ENCODE peak calls at places on chromosome 10, in ten cellular contexts. One of them, this sample, is unnamed. For H3K9me3, the result is how much of the 10 kb centered on the place peaks cover.

GRCh38 chr10:20007426-20007825 is 191.2 kb downstream of the PLXDC2 start:
- DNase-seq in fibroblast of lung: peak
- DNase-seq in left ventricle myocardium inferior: no peak
- DNase-seq in HCT116: no peak
- DNase-seq in sigmoid colon: no peak
- DNase-seq in colonic mucosa: no peak
- DNase-seq in upper lobe of right lung: no peak
- DNase-seq in right lobe of liver: no peak
- DNase-seq in left lung: no peak
- DNase-seq in endodermal cell: no peak
- DNase-seq in this sample: no peak

GRCh38 chr10:43002596-43002995 is 74.3 kb upstream of the RET start:
- DNase-seq in endodermal cell: no peak
- DNase-seq in upper lobe of right lung: no peak
- DNase-seq in HCT116: no peak
- DNase-seq in fibroblast of lung: no peak
- DNase-seq in left ventricle myocardium inferior: no peak
- DNase-seq in right lobe of liver: no peak
- DNase-seq in colonic mucosa: no peak
- DNase-seq in sigmoid colon: no peak
- DNase-seq in left lung: no peak
- DNase-seq in this sample: no peak

GRCh38 chr10:68406111-68406814 is 814 bp downstream of the RUFY2 start:
- DNase-seq in colonic mucosa: peak
- DNase-seq in upper lobe of right lung: peak
- DNase-seq in fibroblast of lung: peak
- DNase-seq in left lung: peak
- DNase-seq in sigmoid colon: no peak
- DNase-seq in right lobe of liver: peak
- DNase-seq in left ventricle myocardium inferior: peak
- DNase-seq in HCT116: no peak
- DNase-seq in endodermal cell: peak
- DNase-seq in this sample: peak

GRCh38 chr10:112006407-112006806 is 177.2 kb downstream of the GPAM start:
- DNase-seq in right lobe of liver: no peak
- DNase-seq in HCT116: no peak
- DNase-seq in left ventricle myocardium inferior: no peak
- DNase-seq in sigmoid colon: no peak
- DNase-seq in left lung: no peak
- DNase-seq in endodermal cell: no peak
- DNase-seq in fibroblast of lung: no peak
- DNase-seq in colonic mucosa: no peak
- DNase-seq in upper lobe of right lung: no peak
- DNase-seq in this sample: no peak

GRCh38 chr10:58217612-58218011 is 50.1 kb downstream of the IPMK start:
- DNase-seq in HCT116: no peak
- DNase-seq in left ventricle myocardium inferior: no peak
- DNase-seq in sigmoid colon: no peak
- DNase-seq in fibroblast of lung: no peak
- DNase-seq in right lobe of liver: no peak
- DNase-seq in upper lobe of right lung: no peak
- DNase-seq in colonic mucosa: no peak
- DNase-seq in endodermal cell: no peak
- DNase-seq in left lung: no peak
- DNase-seq in this sample: no peak

GRCh38 chr10:35191523-35191922 is 64.9 kb downstream of the CREM start:
- DNase-seq in left lung: no peak
- DNase-seq in sigmoid colon: peak
- DNase-seq in HCT116: no peak
- DNase-seq in colonic mucosa: no peak
- DNase-seq in upper lobe of right lung: no peak
- DNase-seq in left ventricle myocardium inferior: no peak
- DNase-seq in right lobe of liver: peak
- DNase-seq in endodermal cell: no peak
- DNase-seq in fibroblast of lung: no peak
- DNase-seq in this sample: peak

GRCh38 chr10:28285816-28286215 is 17.0 kb downstream of the MPP7 start:
- DNase-seq in HCT116: no peak
- DNase-seq in colonic mucosa: no peak
- DNase-seq in right lobe of liver: no peak
- DNase-seq in sigmoid colon: no peak
- DNase-seq in left ventricle myocardium inferior: no peak
- DNase-seq in endodermal cell: no peak
- DNase-seq in fibroblast of lung: no peak
- DNase-seq in left lung: no peak
- DNase-seq in upper lobe of right lung: no peak
- DNase-seq in this sample: no peak

GRCh38 chr10:127649642-127650041 is 87.3 kb upstream of the FOXI2 start:
- DNase-seq in fibroblast of lung: no peak
- DNase-seq in left ventricle myocardium inferior: no peak
- DNase-seq in colonic mucosa: peak
- DNase-seq in sigmoid colon: no peak
- DNase-seq in endodermal cell: peak
- DNase-seq in upper lobe of right lung: no peak
- DNase-seq in right lobe of liver: no peak
- DNase-seq in left lung: no peak
- DNase-seq in HCT116: peak
- DNase-seq in this sample: no peak

GRCh38 chr10:6920072-6921019 is 340.3 kb upstream of the PRKCQ start:
- DNase-seq in upper lobe of right lung: peak
- DNase-seq in left ventricle myocardium inferior: peak
- DNase-seq in sigmoid colon: peak
- DNase-seq in endodermal cell: peak
- DNase-seq in colonic mucosa: peak
- DNase-seq in fibroblast of lung: peak
- DNase-seq in right lobe of liver: peak
- DNase-seq in HCT116: peak
- DNase-seq in left lung: peak
- DNase-seq in this sample: peak

GRCh38 chr10:68334672-68335467 is 2.1 kb upstream of the PBLD start:
- DNase-seq in fibroblast of lung: no peak
- DNase-seq in sigmoid colon: no peak
- DNase-seq in left lung: no peak
- DNase-seq in HCT116: no peak
- DNase-seq in left ventricle myocardium inferior: no peak
- DNase-seq in right lobe of liver: no peak
- DNase-seq in endodermal cell: no peak
- DNase-seq in upper lobe of right lung: no peak
- DNase-seq in colonic mucosa: no peak
- DNase-seq in this sample: no peak

GRCh38 chr10:5447611-5448071 is 35.3 kb downstream of the NET1 start:
- DNase-seq in colonic mucosa: no peak
- DNase-seq in sigmoid colon: no peak
- DNase-seq in right lobe of liver: no peak
- DNase-seq in left lung: no peak
- DNase-seq in upper lobe of right lung: no peak
- DNase-seq in HCT116: no peak
- DNase-seq in fibroblast of lung: no peak
- DNase-seq in left ventricle myocardium inferior: no peak
- DNase-seq in endodermal cell: no peak
- DNase-seq in this sample: no peak
- H3K4me3 ChIP-seq in colonic mucosa: peak
- H3K4me3 ChIP-seq in sigmoid colon: peak
- H3K4me3 ChIP-seq in right lobe of liver: peak
- H3K4me3 ChIP-seq in left lung: peak
- H3K4me3 ChIP-seq in upper lobe of right lung: peak
- H3K4me3 ChIP-seq in HCT116: no peak
- H3K4me3 ChIP-seq in fibroblast of lung: peak
- H3K4me3 ChIP-seq in left ventricle myocardium inferior: peak
- H3K4me3 ChIP-seq in endodermal cell: peak
- H3K4me3 ChIP-seq in this sample: peak

GRCh38 chr10:133017203-133017601 is 70.5 kb upstream of the ADGRA1 start:
- DNase-seq in left ventricle myocardium inferior: no peak
- DNase-seq in left lung: peak
- DNase-seq in endodermal cell: no peak
- DNase-seq in fibroblast of lung: no peak
- DNase-seq in sigmoid colon: no peak
- DNase-seq in colonic mucosa: no peak
- DNase-seq in right lobe of liver: peak
- DNase-seq in upper lobe of right lung: no peak
- DNase-seq in HCT116: no peak
- DNase-seq in this sample: no peak

GRCh38 chr10:133019651-133020050 is 68.1 kb upstream of the ADGRA1 start:
- DNase-seq in sigmoid colon: no peak
- DNase-seq in HCT116: no peak
- DNase-seq in left lung: peak
- DNase-seq in colonic mucosa: no peak
- DNase-seq in fibroblast of lung: no peak
- DNase-seq in left ventricle myocardium inferior: no peak
- DNase-seq in right lobe of liver: peak
- DNase-seq in upper lobe of right lung: no peak
- DNase-seq in endodermal cell: no peak
- DNase-seq in this sample: no peak

GRCh38 chr10:133019191-133019590 is 68.5 kb upstream of the ADGRA1 start:
- DNase-seq in sigmoid colon: no peak
- DNase-seq in HCT116: no peak
- DNase-seq in left lung: peak
- DNase-seq in right lobe of liver: peak
- DNase-seq in upper lobe of right lung: no peak
- DNase-seq in left ventricle myocardium inferior: no peak
- DNase-seq in endodermal cell: no peak
- DNase-seq in fibroblast of lung: no peak
- DNase-seq in colonic mucosa: no peak
- DNase-seq in this sample: no peak

GRCh38 chr10:133020193-133020817 is 67.4 kb upstream of the ADGRA1 start:
- DNase-seq in right lobe of liver: peak
- DNase-seq in colonic mucosa: no peak
- DNase-seq in fibroblast of lung: no peak
- DNase-seq in left ventricle myocardium inferior: no peak
- DNase-seq in upper lobe of right lung: no peak
- DNase-seq in sigmoid colon: no peak
- DNase-seq in left lung: peak
- DNase-seq in endodermal cell: no peak
- DNase-seq in HCT116: no peak
- DNase-seq in this sample: no peak

DNA sequence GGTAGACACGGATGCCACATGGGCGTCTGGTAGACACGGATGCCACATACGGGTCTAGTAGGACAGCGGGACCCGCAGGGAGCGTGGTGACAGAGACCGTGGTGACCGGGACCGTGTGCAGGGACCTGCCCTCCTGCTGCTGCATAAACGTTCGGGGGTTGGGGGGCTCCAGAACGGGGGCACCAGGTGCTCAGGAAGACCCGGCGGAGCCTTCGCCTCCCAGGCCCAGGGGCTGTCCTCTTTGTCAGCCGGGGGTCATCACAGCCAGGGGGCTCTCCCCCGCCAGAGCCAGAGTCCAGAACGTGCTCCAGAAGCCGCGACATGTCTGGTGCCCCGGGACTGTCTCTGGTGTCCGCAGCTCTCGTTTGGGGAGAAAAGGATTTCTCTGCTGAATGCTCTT is 69.2 kb upstream of the ADGRA1 start:
- DNase-seq in colonic mucosa: no peak
- DNase-seq in sigmoid colon: no peak
- DNase-seq in fibroblast of lung: no peak
- DNase-seq in HCT116: no peak
- DNase-seq in upper lobe of right lung: no peak
- DNase-seq in left lung: peak
- DNase-seq in endodermal cell: no peak
- DNase-seq in left ventricle myocardium inferior: no peak
- DNase-seq in right lobe of liver: peak
- DNase-seq in this sample: no peak
- H3K9me3 ChIP-seq in colonic mucosa: under half
- H3K9me3 ChIP-seq in sigmoid colon: under half
- H3K9me3 ChIP-seq in fibroblast of lung: under half
- H3K9me3 ChIP-seq in HCT116: under half
- H3K9me3 ChIP-seq in upper lobe of right lung: under half
- H3K9me3 ChIP-seq in left lung: under half
- H3K9me3 ChIP-seq in endodermal cell: under half
- H3K9me3 ChIP-seq in left ventricle myocardium inferior: under half
- H3K9me3 ChIP-seq in right lobe of liver: under half
- H3K9me3 ChIP-seq in this sample: under half

DNA sequence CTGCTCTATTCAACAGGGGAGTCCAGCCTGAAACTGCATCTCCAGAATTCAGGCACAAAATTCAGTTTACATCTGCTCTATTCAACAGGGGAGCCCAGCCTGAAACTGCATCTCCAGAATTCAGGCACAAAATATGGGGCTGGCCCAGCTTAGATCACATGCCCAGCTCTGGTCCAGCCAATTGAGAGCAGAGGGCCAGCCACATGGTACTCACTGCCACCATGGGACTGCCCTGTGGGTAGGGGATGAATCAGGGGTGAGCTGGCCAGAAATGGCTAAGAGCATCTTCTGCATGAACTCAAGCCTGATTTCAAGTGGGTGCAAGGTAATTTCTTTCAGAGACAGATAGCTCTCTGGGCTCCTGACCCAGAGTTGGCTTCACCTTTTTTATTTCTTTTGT is 156.6 kb upstream of the LYZL2 start:
- DNase-seq in HCT116: no peak
- DNase-seq in upper lobe of right lung: no peak
- DNase-seq in colonic mucosa: no peak
- DNase-seq in right lobe of liver: no peak
- DNase-seq in left ventricle myocardium inferior: no peak
- DNase-seq in endodermal cell: no peak
- DNase-seq in left lung: no peak
- DNase-seq in fibroblast of lung: no peak
- DNase-seq in sigmoid colon: peak
- DNase-seq in this sample: peak
- H3K27ac ChIP-seq in HCT116: no peak
- H3K27ac ChIP-seq in upper lobe of right lung: peak
- H3K27ac ChIP-seq in colonic mucosa: no peak
- H3K27ac ChIP-seq in right lobe of liver: no peak
- H3K27ac ChIP-seq in left ventricle myocardium inferior: peak
- H3K27ac ChIP-seq in endodermal cell: no peak
- H3K27ac ChIP-seq in left lung: peak
- H3K27ac ChIP-seq in fibroblast of lung: no peak
- H3K27ac ChIP-seq in sigmoid colon: peak
- H3K27ac ChIP-seq in this sample: peak

GRCh38 chr10:129961274-129961839 is 2.7 kb downstream of the EBF3 start:
- DNase-seq in fibroblast of lung: no peak
- DNase-seq in colonic mucosa: no peak
- DNase-seq in HCT116: no peak
- DNase-seq in endodermal cell: peak
- DNase-seq in upper lobe of right lung: no peak
- DNase-seq in right lobe of liver: no peak
- DNase-seq in left lung: no peak
- DNase-seq in sigmoid colon: no peak
- DNase-seq in left ventricle myocardium inferior: no peak
- DNase-seq in this sample: no peak

GRCh38 chr10:129962092-129962494 is 2.0 kb downstream of the EBF3 start:
- DNase-seq in sigmoid colon: peak
- DNase-seq in left ventricle myocardium inferior: no peak
- DNase-seq in colonic mucosa: no peak
- DNase-seq in left lung: no peak
- DNase-seq in endodermal cell: peak
- DNase-seq in upper lobe of right lung: no peak
- DNase-seq in fibroblast of lung: no peak
- DNase-seq in right lobe of liver: no peak
- DNase-seq in HCT116: no peak
- DNase-seq in this sample: no peak

GRCh38 chr10:129963831-129964501 is at the start of gene EBF3:
- DNase-seq in HCT116: no peak
- DNase-seq in sigmoid colon: peak
- DNase-seq in left lung: peak
- DNase-seq in fibroblast of lung: no peak
- DNase-seq in endodermal cell: peak
- DNase-seq in colonic mucosa: peak
- DNase-seq in upper lobe of right lung: no peak
- DNase-seq in left ventricle myocardium inferior: peak
- DNase-seq in right lobe of liver: peak
- DNase-seq in this sample: peak

GRCh38 chr10:129963076-129963830 is 821 bp downstream of the EBF3 start:
- DNase-seq in endodermal cell: peak
- DNase-seq in sigmoid colon: peak
- DNase-seq in upper lobe of right lung: no peak
- DNase-seq in fibroblast of lung: no peak
- DNase-seq in HCT116: no peak
- DNase-seq in left lung: no peak
- DNase-seq in left ventricle myocardium inferior: no peak
- DNase-seq in right lobe of liver: no peak
- DNase-seq in colonic mucosa: no peak
- DNase-seq in this sample: peak

GRCh38 chr10:129962558-129963075 is 1.5 kb downstream of the EBF3 start:
- DNase-seq in upper lobe of right lung: no peak
- DNase-seq in endodermal cell: no peak
- DNase-seq in left ventricle myocardium inferior: no peak
- DNase-seq in fibroblast of lung: no peak
- DNase-seq in HCT116: no peak
- DNase-seq in sigmoid colon: no peak
- DNase-seq in right lobe of liver: no peak
- DNase-seq in left lung: no peak
- DNase-seq in colonic mucosa: no peak
- DNase-seq in this sample: no peak
- H3K4me3 ChIP-seq in upper lobe of right lung: peak
- H3K4me3 ChIP-seq in endodermal cell: peak
- H3K4me3 ChIP-seq in left ventricle myocardium inferior: peak
- H3K4me3 ChIP-seq in fibroblast of lung: peak
- H3K4me3 ChIP-seq in HCT116: no peak
- H3K4me3 ChIP-seq in sigmoid colon: peak
- H3K4me3 ChIP-seq in right lobe of liver: peak
- H3K4me3 ChIP-seq in left lung: no peak
- H3K4me3 ChIP-seq in colonic mucosa: peak
- H3K4me3 ChIP-seq in this sample: no peak